ENCODE peak calls at places on chromosomes 16 and 17, in seven cellular contexts. Y is GM23338, A is Karpas-422, P is neural progenitor cell, O is IMR-90, T is mammary epithelial cell, F is fibroblast of lung. C is an unnamed sample.
A peak's percentile ranks its signal among the peaks of the same experiment; 100 is the strongest.

GRCh38 chr17:74935585-74936469 is at the start of gene OTOP3:
- DNase-seq in Y (peak; percentile 65), A (no peak), P (peak; percentile 64), O (no peak), T (no peak), F (no peak), C (no peak)

GRCh38 chr16:73735954-73736353 is 560.7 kb upstream of the PSMD7 start:
- DNase-seq in Y (no peak), A (no peak), P (no peak), O (no peak), T (no peak), F (no peak), C (no peak)

GRCh38 chr16:57284952-57285263 is 436 bp upstream of the PLLP start:
- DNase-seq in Y (no peak), A (no peak), P (no peak), O (no peak), T (no peak), F (no peak), C (no peak)

GRCh38 chr16:73015612-73016487 is 32.1 kb downstream of the ZFHX3 start:
- DNase-seq in Y (no peak), A (no peak), P (no peak), O (no peak), T (peak; percentile 86), F (no peak), C (no peak)

GRCh38 chr16:73065617-73066313 is 17.8 kb upstream of the ZFHX3 start:
- DNase-seq in Y (peak; percentile 68), A (no peak), P (peak; percentile 66), O (no peak), T (no peak), F (no peak), C (no peak)

GRCh38 chr17:19769946-19770652 is 22.0 kb upstream of the ALDH3A1 start:
- DNase-seq in Y (no peak), A (no peak), P (no peak), O (peak; percentile 70), T (no peak), F (no peak), C (peak; percentile 63)

GRCh38 chr16:474420-475122 is 49.1 kb downstream of the RAB11FIP3 start:
- DNase-seq in Y (no peak), A (no peak), P (no peak), O (no peak), T (no peak), F (no peak), C (no peak)

GRCh38 chr16:539901-540530 is 12.5 kb downstream of the CAPN15 start:
- DNase-seq in Y (no peak), A (no peak), P (no peak), O (peak; percentile 88), T (no peak), F (peak; percentile 81), C (peak; percentile 66)

GRCh38 chr17:74010903-74011302 is 192.6 kb upstream of the RPL38 start:
- DNase-seq in Y (no peak), A (no peak), P (peak; percentile 39), O (no peak), T (no peak), F (no peak), C (no peak)

GRCh38 chr16:4795181-4795827 is at the start of gene SMIM22:
- DNase-seq in Y (peak; percentile 32), A (no peak), P (no peak), O (no peak), T (no peak), F (no peak), C (no peak)

GRCh38 chr16:77711775-77712174 is 10.5 kb upstream of the NUDT7 start:
- DNase-seq in Y (no peak), A (no peak), P (no peak), O (peak; percentile 4), T (no peak), F (peak; percentile 46), C (peak; percentile 65)

GRCh38 chr16:30761427-30761927 is 385 bp downstream of the CFAP119 start:
- DNase-seq in Y (peak; percentile 80), A (peak; percentile 87), P (peak; percentile 70), O (peak; percentile 20), T (peak; percentile 36), F (peak; percentile 18), C (peak; percentile 18)

GRCh38 chr16:86019446-86020047 is 120.6 kb downstream of the IRF8 start:
- DNase-seq in Y (peak; percentile 70), A (peak; percentile 51), P (peak; percentile 60), O (no peak), T (no peak), F (no peak), C (no peak)

GRCh38 chr16:29811896-29812665 is at the start of gene PRRT2:
- DNase-seq in Y (peak; percentile 71), A (peak; percentile 76), P (peak; percentile 92), O (peak; percentile 43), T (no peak), F (no peak), C (no peak)

GRCh38 chr16:67399218-67399733 is 6.0 kb upstream of the TPPP3 start:
- DNase-seq in Y (peak; percentile 90), A (peak; percentile 87), P (peak; percentile 90), O (no peak), T (no peak), F (no peak), C (no peak)

GRCh38 chr16:70271696-70272095 is 17.6 kb downstream of the AARS1 start:
- DNase-seq in Y (no peak), A (no peak), P (no peak), O (no peak), T (peak; percentile 50), F (no peak), C (no peak)
- H3K36me3 ChIP-seq in Y (peaks cover 90% of the 10 kb centered on the region), A (peaks cover 41% of the 10 kb centered on the region), P (peaks cover 13% of the 10 kb centered on the region), O (peaks cover 76% of the 10 kb centered on the region), T (peaks cover 53% of the 10 kb centered on the region), F (peaks cover 11% of the 10 kb centered on the region), C (peaks cover 47% of the 10 kb centered on the region)

DNA sequence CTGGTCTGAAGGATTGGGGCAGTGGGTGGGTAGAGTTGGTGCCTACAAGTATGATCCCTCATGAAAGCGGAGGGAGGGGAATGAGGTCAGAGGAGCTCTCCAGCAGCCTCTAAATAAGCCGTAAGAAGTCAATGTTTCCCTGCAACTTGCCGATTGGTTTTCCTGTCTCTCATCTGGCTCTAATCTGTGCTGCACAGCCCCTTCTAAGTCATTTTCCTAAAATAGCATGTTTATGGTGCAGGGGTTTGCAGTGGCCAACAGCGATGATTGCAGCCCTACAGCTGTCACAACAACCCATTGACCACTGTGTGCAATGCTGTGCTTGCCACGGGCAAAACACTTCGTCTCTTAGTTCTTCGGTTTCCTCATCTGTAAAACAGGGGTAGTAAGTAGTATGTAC is 189.2 kb downstream of the PRKCB start:
- DNase-seq in Y (no peak), A (no peak), P (no peak), O (no peak), T (no peak), F (no peak), C (no peak)
- H3K4me3 ChIP-seq in Y (no peak overlapping the region), A (no peak overlapping the region), P (no peak overlapping the region), O (no peak overlapping the region), T (no peak overlapping the region), F (no peak overlapping the region), C (no peak overlapping the region)

GRCh38 chr17:17128476-17129075 is 77.6 kb downstream of the PLD6 start:
- DNase-seq in Y (no peak), A (no peak), P (no peak), O (no peak), T (no peak), F (no peak), C (no peak)
- H4K20me1 ChIP-seq in Y (peaks cover 4% of the 10 kb centered on the region), A (peaks cover 21% of the 10 kb centered on the region), P (peaks cover 31% of the 10 kb centered on the region), O (peaks cover 66% of the 10 kb centered on the region), T (peaks cover 5% of the 10 kb centered on the region), F (no peaks in the 10 kb centered on the region), C (peaks cover 100% of the 10 kb centered on the region)

DNA sequence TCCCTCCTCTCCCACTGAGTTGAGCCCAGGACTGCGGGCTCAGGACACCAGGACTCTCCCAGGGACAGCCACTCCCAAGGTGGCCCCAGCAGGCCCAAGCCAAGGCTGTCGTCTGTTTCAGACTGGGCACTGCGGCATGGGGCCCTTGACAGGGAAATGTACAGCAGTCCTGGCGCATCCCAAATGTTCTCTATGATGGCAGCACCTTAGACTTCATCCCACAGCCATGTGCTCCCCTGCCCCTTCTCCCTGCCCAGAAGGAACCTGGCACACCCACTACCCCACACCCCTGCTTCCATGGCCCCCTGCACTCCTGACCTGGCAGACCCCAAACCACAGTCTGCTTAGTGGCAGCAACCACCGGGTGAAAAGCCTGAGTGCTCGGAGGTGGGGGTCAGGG is 18.2 kb downstream of the RBFOX3 start:
- DNase-seq in Y (no peak), A (no peak), P (no peak), O (no peak), T (no peak), F (no peak), C (no peak)
- H3K36me3 ChIP-seq in Y (no peaks in the 10 kb centered on the region), A (no peaks in the 10 kb centered on the region), P (no peaks in the 10 kb centered on the region), O (no peaks in the 10 kb centered on the region), T (no peaks in the 10 kb centered on the region), F (no peaks in the 10 kb centered on the region), C (no peaks in the 10 kb centered on the region)

GRCh38 chr17:82686366-82687324 is 11.9 kb downstream of the RAB40B start:
- DNase-seq in Y (no peak), A (no peak), P (no peak), O (no peak), T (no peak), F (no peak), C (no peak)

GRCh38 chr17:82690786-82691489 is 7.6 kb downstream of the RAB40B start:
- DNase-seq in Y (no peak), A (no peak), P (peak; percentile 34), O (no peak), T (no peak), F (no peak), C (no peak)

GRCh38 chr17:82687871-82688270 is 10.6 kb downstream of the RAB40B start:
- DNase-seq in Y (no peak), A (no peak), P (no peak), O (no peak), T (no peak), F (no peak), C (no peak)

GRCh38 chr17:82687375-82687861 is 11.1 kb downstream of the RAB40B start:
- DNase-seq in Y (no peak), A (no peak), P (no peak), O (peak; percentile 15), T (peak; percentile 90), F (no peak), C (no peak)

DNA sequence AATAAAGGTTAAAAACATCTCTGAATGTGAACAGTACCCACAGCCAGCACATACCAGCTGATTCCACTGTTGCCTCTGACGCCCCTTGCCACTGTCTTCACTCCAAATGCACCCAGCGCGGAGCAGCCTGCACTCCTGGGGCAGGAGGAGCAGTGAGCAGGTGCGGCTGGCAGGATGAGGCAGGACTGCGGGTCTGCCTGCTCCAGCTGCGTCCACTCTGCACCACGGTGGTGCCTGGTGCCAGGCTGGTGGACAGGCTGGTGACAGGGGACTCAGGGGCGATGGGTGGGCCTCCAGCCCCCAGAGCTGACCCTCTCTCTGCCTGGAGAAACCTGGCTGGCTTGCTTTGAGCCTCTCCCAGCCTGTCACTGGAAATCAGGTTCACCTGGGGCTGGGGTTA is 9.4 kb downstream of the RAB40B start:
- DNase-seq in Y (no peak), A (no peak), P (no peak), O (no peak), T (no peak), F (no peak), C (no peak)
- H3K4me3 ChIP-seq in Y (no peak overlapping the region), A (no peak overlapping the region), P (no peak overlapping the region), O (no peak overlapping the region), T (no peak overlapping the region), F (no peak overlapping the region), C (no peak overlapping the region)

GRCh38 chr17:17579691-17580090 is 11.8 kb downstream of the PEMT start:
- DNase-seq in Y (no peak), A (no peak), P (no peak), O (no peak), T (no peak), F (no peak), C (no peak)
- H4K20me1 ChIP-seq in Y (no peaks in the 10 kb centered on the region), A (no peaks in the 10 kb centered on the region), P (peaks cover 5% of the 10 kb centered on the region), O (no peaks in the 10 kb centered on the region), T (no peaks in the 10 kb centered on the region), F (no peaks in the 10 kb centered on the region), C (peaks cover 27% of the 10 kb centered on the region)

C was measured in astrocyte.